ENCODE peak calls at places on chromosome 1, in nine cellular contexts. P, V, O, S, Z, J, Q, A and M are unnamed samples.

GRCh38 chr1:162168935-162169545 is 99.5 kb downstream of the NOS1AP start:
- DNase-seq in P (no peak), V (no peak), O (no peak), S (peak; percentile 27), Z (no peak), J (no peak), Q (no peak), A (peak; percentile 20), M (no peak)

GRCh38 chr1:170872663-170873062 is 62.7 kb upstream of the MROH9 start:
- DNase-seq in P (no peak), V (no peak), O (no peak), S (no peak), Z (no peak), J (no peak), Q (no peak), A (no peak), M (no peak)

GRCh38 chr1:97903626-97904025 is 17.2 kb downstream of the DPYD start:
- DNase-seq in P (no peak), V (no peak), O (peak; percentile 70), S (no peak), Z (no peak), J (no peak), Q (no peak), A (peak; percentile 70), M (no peak)

GRCh38 chr1:170664828-170665617 is 1.1 kb downstream of the PRRX1 start:
- DNase-seq in P (no peak), V (no peak), O (peak; percentile 43), S (peak; percentile 64), Z (peak; percentile 30), J (no peak), Q (no peak), A (peak; percentile 74), M (peak; percentile 66)

GRCh38 chr1:54287176-54287650 is 87.2 kb downstream of the MRPL37 start:
- DNase-seq in P (no peak), V (peak; percentile 80), O (peak; percentile 65), S (peak; percentile 80), Z (peak; percentile 88), J (peak; percentile 75), Q (peak; percentile 74), A (peak; percentile 68), M (peak; percentile 75)

GRCh38 chr1:5637171-5637570 is 355.1 kb downstream of the NPHP4 start:
- DNase-seq in P (no peak), V (no peak), O (no peak), S (peak; percentile 48), Z (peak; percentile 46), J (no peak), Q (no peak), A (no peak), M (peak; percentile 19)

GRCh38 chr1:178510155-178510554 is 2.8 kb upstream of the TEX35 start:
- DNase-seq in P (no peak), V (no peak), O (no peak), S (no peak), Z (no peak), J (no peak), Q (no peak), A (peak; percentile 11), M (no peak)

GRCh38 chr1:46580140-46580903 is 23.7 kb downstream of the MKNK1 start:
- DNase-seq in P (no peak), V (no peak), O (no peak), S (no peak), Z (no peak), J (no peak), Q (no peak), A (no peak), M (no peak)

GRCh38 chr1:94676686-94677085 is 135.1 kb upstream of the F3 start:
- DNase-seq in P (no peak), V (no peak), O (no peak), S (no peak), Z (peak; percentile 63), J (peak; percentile 51), Q (no peak), A (no peak), M (no peak)

GRCh38 chr1:14804626-14805025 is 206.1 kb downstream of the KAZN start:
- DNase-seq in P (no peak), V (no peak), O (no peak), S (peak; percentile 40), Z (no peak), J (peak; percentile 20), Q (no peak), A (no peak), M (peak; percentile 43)

DNA sequence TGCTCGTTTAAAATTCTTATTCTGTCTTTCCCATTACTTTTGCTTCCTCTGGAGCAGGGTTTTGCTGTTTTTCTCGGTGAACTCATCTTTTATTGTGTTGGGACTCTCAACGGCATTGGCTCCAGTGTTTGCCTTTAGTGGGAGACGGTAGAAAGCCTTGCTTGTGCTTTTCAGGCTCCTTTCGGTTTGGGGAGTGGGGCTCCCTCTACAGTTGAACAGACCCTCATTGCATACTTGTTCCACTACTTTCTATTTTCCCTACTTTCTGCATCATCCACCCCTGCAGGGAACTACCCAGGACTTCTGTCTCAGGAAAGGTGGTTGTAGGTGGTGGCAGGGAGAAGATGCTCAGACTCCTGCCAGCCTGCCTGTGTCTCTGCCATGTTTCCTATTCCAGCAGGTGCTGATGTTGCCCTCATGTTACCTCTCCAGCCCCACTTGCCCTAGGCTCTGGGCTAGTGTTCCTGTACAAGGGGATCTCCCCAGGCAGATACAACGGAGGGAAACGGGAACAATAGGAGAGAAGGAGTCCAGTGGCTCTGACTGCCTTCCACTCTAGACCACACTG is 68.5 kb upstream of the ZBTB18 start:
- DNase-seq in P (no peak), V (no peak), O (peak; percentile 4), S (peak; percentile 24), Z (no peak), J (no peak), Q (no peak), A (no peak), M (no peak)
- TF ChIP-seq CTCF in P (peak; percentile 33), V (no peak), O (no peak), S (no peak), Z (no peak), J (no peak), Q (no peak), A (no peak), M (no peak)

DNA sequence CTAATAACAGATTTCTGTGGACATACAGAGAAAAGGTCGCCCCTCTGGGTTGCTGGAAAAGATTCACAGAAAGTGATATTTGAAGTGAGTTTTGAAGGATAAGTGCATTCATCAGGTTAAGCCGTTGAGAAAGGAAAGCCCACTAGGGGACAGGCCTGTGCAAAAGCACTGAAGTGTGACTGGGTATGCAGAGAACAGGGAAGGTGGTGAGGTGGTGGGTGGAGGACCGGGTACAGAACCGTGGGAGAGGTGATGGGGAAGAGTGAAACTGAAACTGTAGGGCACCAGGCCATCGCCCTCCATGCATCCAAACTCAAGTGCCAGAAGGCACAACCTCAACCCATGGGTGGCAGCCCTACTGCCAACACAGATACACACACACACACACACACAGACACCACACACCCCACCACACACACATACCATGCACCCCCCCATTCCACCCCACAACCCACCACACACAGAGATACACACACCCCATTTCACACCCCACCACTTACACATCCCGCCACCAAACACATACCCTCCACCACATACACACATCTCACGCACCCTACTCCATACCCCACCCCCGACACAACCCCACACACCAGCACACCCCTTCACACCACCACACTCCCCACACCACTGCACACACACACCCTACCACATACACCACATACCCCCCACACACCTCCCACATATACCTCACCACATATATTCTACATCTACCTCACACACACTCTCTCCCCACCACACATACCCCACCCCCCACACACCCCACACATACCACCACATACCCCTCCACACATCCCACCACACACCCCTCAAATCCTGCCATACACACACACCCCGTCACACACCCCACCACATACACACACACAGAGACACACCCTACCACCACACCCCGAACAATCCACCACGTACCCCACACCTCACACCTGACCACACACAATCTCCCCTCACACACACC is 59.0 kb downstream of the TSEN15 start:
- DNase-seq in P (no peak), V (no peak), O (no peak), S (peak; percentile 11), Z (no peak), J (no peak), Q (no peak), A (no peak), M (no peak)
- TF ChIP-seq CTCF in P (no peak), V (no peak), O (no peak), S (no peak), Z (no peak), J (no peak), Q (no peak), A (no peak), M (no peak)

GRCh38 chr1:106022312-106022902 is 1034.1 kb upstream of the PRMT6 start:
- DNase-seq in P (no peak), V (no peak), O (no peak), S (no peak), Z (no peak), J (no peak), Q (no peak), A (peak; percentile 42), M (no peak)
- TF ChIP-seq CTCF in P (peak; percentile 76), V (peak; percentile 30), O (no peak), S (peak; percentile 66), Z (no peak), J (peak; percentile 23), Q (no peak), A (peak; percentile 18), M (no peak)

DNA sequence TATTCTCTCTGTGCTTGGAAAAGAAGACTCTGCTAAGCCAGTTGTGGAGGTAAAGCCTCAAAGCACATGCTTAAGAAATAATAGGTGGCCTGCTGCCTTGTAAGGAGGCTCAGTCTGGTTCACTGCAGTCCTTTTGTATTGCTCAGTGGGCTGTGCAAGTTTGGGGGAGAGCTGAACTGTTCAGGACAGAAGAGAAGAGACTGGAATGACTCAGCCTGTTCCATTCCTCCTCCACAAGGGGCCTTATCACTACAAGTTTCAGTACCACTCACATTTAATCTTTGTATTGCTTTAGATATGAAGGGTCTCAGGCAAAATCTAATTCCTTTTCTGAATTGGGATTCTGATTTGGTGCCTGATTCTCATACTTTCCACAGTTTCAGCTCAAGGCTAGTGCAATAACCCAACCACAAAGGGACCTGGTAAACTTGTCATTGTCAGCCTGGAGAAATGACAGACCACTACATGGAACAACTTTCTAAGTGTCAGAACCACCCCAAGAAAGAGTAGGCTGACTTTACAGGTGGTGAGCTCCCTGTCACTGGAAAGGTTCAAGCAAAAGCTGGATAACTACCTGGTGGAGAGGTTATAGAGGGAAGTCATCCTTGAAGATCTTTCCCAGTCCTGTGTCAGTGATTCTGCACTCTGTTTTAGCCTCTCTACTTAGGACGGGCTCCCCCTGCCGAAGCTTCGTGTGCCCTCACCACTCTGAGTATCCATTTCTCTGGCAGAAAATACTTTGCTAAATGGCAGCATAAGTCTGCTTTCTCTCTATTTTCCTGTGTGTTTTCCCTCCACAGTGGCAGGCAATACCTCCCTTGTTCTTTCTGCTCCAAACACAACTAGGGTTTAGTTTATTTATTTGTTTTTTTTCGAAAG is 162.9 kb upstream of the GJB5 start:
- DNase-seq in P (no peak), V (no peak), O (no peak), S (no peak), Z (no peak), J (no peak), Q (no peak), A (no peak), M (no peak)
- TF ChIP-seq CTCF in P (peak; percentile 11), V (no peak), O (no peak), S (no peak), Z (no peak), J (no peak), Q (no peak), A (no peak), M (no peak)